ENCODE peak calls at places on chromosomes 5 and 9, in nine cellular contexts. B, K, E, U, H, C, F, A and N are unnamed samples.

GRCh38 chr5:154370119-154370518 is 75.7 kb upstream of the SAP30L start:
- DNase-seq in B (no peak), K (no peak), E (no peak), U (peak; percentile 56), H (no peak), C (peak; percentile 60), F (no peak), A (peak; percentile 91), N (no peak)

GRCh38 chr5:43643750-43644149 is 40.8 kb downstream of the NNT start:
- DNase-seq in B (no peak), K (no peak), E (no peak), U (no peak), H (no peak), C (no peak), F (no peak), A (no peak), N (no peak)

GRCh38 chr9:113875917-113876805 is at the start of gene ZNF618:
- DNase-seq in B (peak; percentile 71), K (peak; percentile 11), E (peak; percentile 6), U (no peak), H (no peak), C (no peak), F (no peak), A (no peak), N (no peak)

GRCh38 chr5:150411245-150411979 is 1.3 kb downstream of the CD74 start:
- DNase-seq in B (no peak), K (peak; percentile 61), E (peak; percentile 51), U (peak; percentile 16), H (no peak), C (no peak), F (peak; percentile 87), A (peak; percentile 61), N (no peak)

GRCh38 chr9:107213080-107213479 is 70.0 kb upstream of the RAD23B start:
- DNase-seq in B (no peak), K (no peak), E (no peak), U (no peak), H (no peak), C (no peak), F (no peak), A (peak; percentile 18), N (no peak)

GRCh38 chr5:136064510-136064909 is 35.7 kb downstream of the TGFBI start:
- DNase-seq in B (no peak), K (no peak), E (no peak), U (no peak), H (no peak), C (peak; percentile 51), F (peak; percentile 23), A (no peak), N (no peak)

GRCh38 chr9:94861589-94862241 is 135.2 kb downstream of the AOPEP start:
- DNase-seq in B (no peak), K (no peak), E (no peak), U (peak; percentile 85), H (no peak), C (peak; percentile 83), F (no peak), A (peak; percentile 74), N (no peak)

GRCh38 chr9:124040935-124041816 is 29.6 kb downstream of the LHX2 start:
- DNase-seq in B (no peak), K (peak; percentile 24), E (peak; percentile 3), U (no peak), H (no peak), C (no peak), F (peak; percentile 64), A (no peak), N (no peak)

DNA sequence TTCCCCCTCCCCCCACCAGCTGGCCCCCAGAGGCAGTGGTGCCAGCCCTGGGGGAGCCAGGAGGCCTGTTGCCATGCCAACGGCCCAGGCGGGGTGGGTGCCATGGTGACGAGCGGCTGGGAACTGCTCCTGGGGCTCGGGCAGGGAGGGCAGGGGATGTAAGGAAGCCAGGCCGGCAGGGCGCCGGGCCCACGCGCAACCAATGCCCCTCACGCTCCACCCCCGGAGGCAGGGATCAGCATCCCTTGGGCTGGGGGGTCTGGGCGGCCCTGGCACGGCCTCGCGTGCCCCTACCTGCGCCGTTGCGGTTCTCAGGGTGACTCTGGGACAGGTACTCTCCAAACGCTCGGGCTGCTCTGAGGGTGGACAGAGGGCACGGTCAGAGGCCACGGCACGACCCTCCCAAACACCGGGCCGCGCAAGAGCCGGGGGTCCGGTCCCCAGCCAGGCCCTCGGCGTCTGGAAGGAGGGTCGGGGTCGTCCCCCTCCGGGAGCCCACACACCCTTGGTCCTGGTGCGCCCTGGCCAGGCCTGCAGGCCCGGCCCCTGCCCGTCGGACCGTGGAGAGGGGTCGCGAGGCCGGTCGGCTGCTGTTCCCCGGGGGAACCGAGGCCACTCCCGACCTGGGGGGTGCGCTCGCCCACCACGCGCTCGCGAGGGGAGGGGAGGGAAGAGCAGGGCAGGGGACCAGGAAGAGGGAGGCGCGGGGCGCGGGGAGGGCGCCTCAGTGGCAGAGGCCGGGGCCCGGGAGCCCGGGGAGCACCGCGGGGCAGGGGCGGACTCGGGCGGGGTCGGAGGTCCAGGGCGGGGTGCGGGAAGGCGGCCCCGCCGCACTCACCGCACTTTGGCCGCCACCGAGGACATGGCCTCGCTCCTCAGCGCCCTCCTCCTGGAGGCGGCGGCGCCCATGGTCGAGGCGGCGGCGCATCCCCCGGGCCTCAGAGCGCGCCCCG is 664 bp downstream of the NSMF start:
- DNase-seq in B (peak; percentile 80), K (peak; percentile 12), E (no peak), U (no peak), H (peak; percentile 46), C (peak; percentile 33), F (peak; percentile 85), A (no peak), N (no peak)
- H3K4me3 ChIP-seq in B (peak overlapping the region; percentile 95), K (peak overlapping the region; percentile 70), E (peak overlapping the region; percentile 54), U (peak overlapping the region; percentile 82), H (peak overlapping the region; percentile 89), C (peak overlapping the region; percentile 79), F (peak overlapping the region; percentile 53), A (peak overlapping the region; percentile 74), N (peak overlapping the region; percentile 73)

GRCh38 chr5:109718632-109719031 is 28.9 kb downstream of the MAN2A1 start:
- DNase-seq in B (no peak), K (no peak), E (no peak), U (peak; percentile 14), H (no peak), C (no peak), F (no peak), A (no peak), N (no peak)

GRCh38 chr5:109718216-109718615 is 28.5 kb downstream of the MAN2A1 start:
- DNase-seq in B (no peak), K (no peak), E (no peak), U (no peak), H (no peak), C (no peak), F (no peak), A (no peak), N (no peak)

GRCh38 chr5:109721741-109722140 is 32.0 kb downstream of the MAN2A1 start:
- DNase-seq in B (no peak), K (no peak), E (no peak), U (no peak), H (no peak), C (no peak), F (no peak), A (no peak), N (no peak)

GRCh38 chr5:109725135-109725534 is 35.4 kb downstream of the MAN2A1 start:
- DNase-seq in B (no peak), K (no peak), E (no peak), U (no peak), H (no peak), C (no peak), F (no peak), A (no peak), N (no peak)

DNA sequence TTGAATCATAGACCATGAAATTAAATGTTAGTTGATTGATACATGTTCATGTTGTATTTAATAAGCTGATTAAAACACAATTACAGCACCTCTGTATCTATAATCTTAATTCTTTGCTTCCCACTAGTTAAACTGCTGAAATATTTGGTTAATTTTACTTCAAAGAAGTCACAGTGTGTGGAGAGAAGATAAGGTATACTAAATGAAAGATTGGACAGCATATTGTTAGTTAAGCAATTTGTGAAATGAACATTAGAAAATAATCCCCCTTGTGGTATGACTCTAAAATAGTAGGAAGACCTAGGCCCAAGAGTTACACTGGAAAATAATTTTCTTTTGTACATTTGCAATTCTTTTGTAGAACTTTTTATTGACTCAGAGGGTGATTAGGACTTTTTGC is 30.3 kb downstream of the MAN2A1 start:
- DNase-seq in B (no peak), K (no peak), E (no peak), U (no peak), H (no peak), C (no peak), F (no peak), A (no peak), N (no peak)
- TF ChIP-seq CTCF in B (no peak), K (no peak), E (no peak), U (no peak), H (no peak), C (no peak), F (no peak), A (no peak), N (no peak)

GRCh38 chr5:54018438-54018837 is 291.9 kb downstream of the ARL15 start:
- DNase-seq in B (no peak), K (no peak), E (no peak), U (peak; percentile 66), H (no peak), C (no peak), F (no peak), A (no peak), N (no peak)
- H3K4me3 ChIP-seq in B (no peak overlapping the region), K (no peak overlapping the region), E (no peak overlapping the region), U (no peak overlapping the region), H (no peak overlapping the region), C (no peak overlapping the region), F (no peak overlapping the region), A (no peak overlapping the region), N (no peak overlapping the region)

DNA sequence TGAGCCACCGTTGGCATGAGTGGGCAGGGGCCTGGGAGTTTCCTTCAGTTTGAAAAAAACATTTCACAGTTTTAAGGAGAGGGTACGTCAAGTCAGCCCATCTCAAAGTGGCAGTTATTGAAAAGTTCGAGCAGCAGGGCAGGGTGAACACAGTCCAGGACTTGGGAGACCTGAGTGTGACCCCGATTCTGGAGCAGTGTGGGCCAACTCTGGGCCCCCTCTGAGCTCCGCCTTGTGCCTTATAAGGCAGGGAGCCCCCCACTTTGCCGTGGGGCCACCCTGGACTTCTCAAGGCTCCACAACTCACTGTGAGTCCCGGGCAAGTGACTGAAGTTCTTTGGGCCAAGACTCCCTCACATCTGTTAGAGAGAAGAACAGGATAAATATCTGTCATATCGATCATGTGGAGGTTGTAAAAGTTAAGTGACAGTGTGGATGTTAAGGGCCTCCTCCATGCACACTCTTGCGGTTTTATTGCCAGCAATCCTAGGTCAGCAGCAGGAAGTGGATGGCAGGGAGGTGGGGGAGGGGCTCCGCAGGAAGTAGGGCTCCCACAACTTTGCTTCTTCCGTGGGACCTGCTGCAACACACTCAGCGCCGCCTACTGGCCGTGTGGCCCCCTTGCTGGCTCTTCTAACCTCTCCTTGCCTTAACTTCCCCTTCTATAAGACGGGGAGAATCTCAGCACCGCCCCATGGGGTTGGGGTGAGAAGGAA is 38.4 kb downstream of the HRH2 start:
- DNase-seq in B (peak; percentile 85), K (peak; percentile 62), E (peak; percentile 56), U (no peak), H (peak; percentile 40), C (no peak), F (peak; percentile 85), A (peak; percentile 7), N (no peak)
- TF ChIP-seq CTCF in B (peak; percentile 41), K (peak; percentile 20), E (peak; percentile 57), U (no peak), H (peak; percentile 43), C (no peak), F (peak; percentile 64), A (peak; percentile 23), N (peak; percentile 25)

GRCh38 chr5:169299146-169299545 is 1.8 kb downstream of the SLIT3 start:
- DNase-seq in B (no peak), K (no peak), E (no peak), U (no peak), H (no peak), C (peak; percentile 16), F (no peak), A (no peak), N (no peak)
- H3K4me3 ChIP-seq in B (peak overlapping the region; percentile 85), K (peak overlapping the region; percentile 55), E (no peak overlapping the region), U (no peak overlapping the region), H (peak overlapping the region; percentile 76), C (no peak overlapping the region), F (no peak overlapping the region), A (no peak overlapping the region), N (peak overlapping the region; percentile 52)